ENCODE peak calls at places on chromosomes 4 and X, in ten cellular contexts. A is uterus; M is ovary; V is esophagus squamous epithelium; X is AG09309; U is Karpas-422; W is CD4-positive, alpha-beta memory T cell; H is IMR-90; K is astrocyte; Y is aorta. L is an unnamed sample.

GRCh38 chr4:67988986-67989385 is 25.7 kb upstream of the TMPRSS11A start:
- DNase-seq in X (no peak), Y (no peak), W (no peak), A (no peak), U (no peak), V (no peak), M (no peak), K (peak), H (no peak), L (no peak)

GRCh38 chr4:74092957-74093356 is 6.0 kb downstream of the CXCL2 start:
- DNase-seq in X (no peak), U (no peak), W (no peak), A (no peak), H (peak), Y (no peak), M (no peak), K (peak), V (no peak), L (no peak)

GRCh38 chr4:155079866-155080265 is 128.6 kb upstream of the NPY2R start:
- DNase-seq in W (no peak), U (no peak), K (peak), H (no peak), X (no peak), A (no peak), V (no peak), Y (no peak), M (no peak), L (no peak)

GRCh38 chr4:145887241-145887964 is 51.2 kb downstream of the ZNF827 start:
- DNase-seq in V (no peak), U (peak), K (peak), A (peak), Y (no peak), H (peak), W (no peak), M (peak), X (peak), L (no peak)

GRCh38 chr4:176377705-176378302 is 58.0 kb downstream of the SPCS3 start:
- DNase-seq in K (peak), X (no peak), A (no peak), W (no peak), V (no peak), Y (no peak), H (peak), M (no peak), U (peak), L (no peak)

GRCh38 chrX:132737743-132738142 is 220.7 kb downstream of the HS6ST2 start:
- DNase-seq in H (no peak), M (no peak), U (no peak), Y (no peak), W (peak), A (no peak), V (no peak), K (no peak), X (no peak), L (peak)

GRCh38 chr4:3177905-3178304 is 71.1 kb upstream of the MSANTD1 start:
- DNase-seq in X (no peak), H (no peak), U (no peak), A (no peak), W (no peak), M (no peak), V (no peak), Y (no peak), K (no peak), L (no peak)

GRCh38 chr4:1983846-1984405 is 24.8 kb downstream of the NELFA start:
- DNase-seq in V (no peak), W (no peak), H (no peak), K (no peak), U (no peak), X (no peak), M (no peak), A (no peak), Y (no peak), L (no peak)

GRCh38 chr4:16914208-16914607 is 15.8 kb upstream of the LDB2 start:
- DNase-seq in K (peak), V (no peak), H (peak), A (no peak), U (no peak), M (peak), W (no peak), X (no peak), Y (no peak), L (no peak)

GRCh38 chr4:48445704-48446103 is 37.4 kb upstream of the SLC10A4 start:
- DNase-seq in A (no peak), H (peak), U (peak), K (no peak), M (no peak), V (no peak), W (peak), X (no peak), Y (no peak), L (no peak)

GRCh38 chr4:26441110-26441509 is 49.2 kb downstream of the CCKAR start:
- DNase-seq in Y (no peak), U (no peak), X (peak), K (peak), A (peak), V (no peak), H (peak), M (peak), W (no peak), L (no peak)

GRCh38 chrX:123424546-123424945 is 240.5 kb downstream of the GRIA3 start:
- DNase-seq in U (no peak), H (peak), Y (no peak), K (peak), X (no peak), V (no peak), A (no peak), M (no peak), W (no peak), L (no peak)

GRCh38 chrX:86047174-86047991 is at the start of gene CHM:
- DNase-seq in X (peak), U (peak), H (peak), Y (peak), A (peak), V (no peak), M (peak), K (peak), W (peak), L (no peak)

GRCh38 chr4:110808371-110808878 is 185.5 kb upstream of the PITX2 start:
- DNase-seq in W (no peak), H (peak), X (no peak), M (no peak), Y (no peak), V (no peak), K (peak), A (no peak), U (no peak), L (no peak)

GRCh38 chr4:165328708-165329107 is 1.2 kb downstream of the MSMO1 start:
- DNase-seq in A (no peak), V (no peak), M (no peak), W (no peak), K (no peak), U (peak), X (no peak), Y (no peak), H (no peak), L (no peak)

GRCh38 chr4:9979101-9979815 is 42.0 kb downstream of the SLC2A9 start:
- DNase-seq in M (no peak), W (no peak), H (no peak), X (no peak), U (no peak), K (no peak), Y (no peak), V (no peak), A (no peak), L (no peak)

GRCh38 chr4:86132459-86132858 is 227.4 kb downstream of the MAPK10 start:
- DNase-seq in W (no peak), U (no peak), Y (no peak), V (no peak), K (no peak), H (no peak), A (no peak), M (no peak), X (no peak), L (no peak)

GRCh38 chr4:103158760-103159159 is 39.4 kb downstream of the CENPE start:
- DNase-seq in K (no peak), H (no peak), V (no peak), X (no peak), M (no peak), A (no peak), Y (no peak), W (no peak), U (no peak), L (no peak)

GRCh38 chrX:19342331-19342906 is 1.3 kb upstream of the PDHA1 start:
- DNase-seq in W (no peak), H (peak), X (no peak), A (no peak), Y (no peak), V (no peak), M (no peak), K (no peak), U (peak), L (no peak)

GRCh38 chrX:100609591-100609990 is 24.9 kb downstream of the TNMD start:
- DNase-seq in Y (no peak), M (no peak), V (no peak), A (no peak), K (no peak), W (no peak), U (no peak), X (no peak), H (no peak), L (no peak)

GRCh38 chr4:137180349-137180748 is 351.9 kb downstream of the PCDH18 start:
- DNase-seq in K (no peak), V (no peak), W (no peak), Y (no peak), X (no peak), U (no peak), A (no peak), M (no peak), H (no peak), L (no peak)

GRCh38 chr4:145230726-145231125 is 50.3 kb upstream of the OTUD4 start:
- DNase-seq in W (no peak), H (peak), Y (no peak), X (peak), V (no peak), A (no peak), M (no peak), U (no peak), K (peak), L (no peak)

GRCh38 chr4:138238521-138239292 is 3.4 kb downstream of the SLC7A11 start:
- DNase-seq in K (no peak), V (no peak), H (no peak), X (no peak), A (no peak), U (no peak), Y (no peak), W (no peak), M (no peak), L (no peak)
- H3K4me3 ChIP-seq in K (peak), V (no peak), H (peak), X (no peak), A (no peak), U (peak), Y (no peak), W (no peak), M (no peak), L (no peak)

DNA sequence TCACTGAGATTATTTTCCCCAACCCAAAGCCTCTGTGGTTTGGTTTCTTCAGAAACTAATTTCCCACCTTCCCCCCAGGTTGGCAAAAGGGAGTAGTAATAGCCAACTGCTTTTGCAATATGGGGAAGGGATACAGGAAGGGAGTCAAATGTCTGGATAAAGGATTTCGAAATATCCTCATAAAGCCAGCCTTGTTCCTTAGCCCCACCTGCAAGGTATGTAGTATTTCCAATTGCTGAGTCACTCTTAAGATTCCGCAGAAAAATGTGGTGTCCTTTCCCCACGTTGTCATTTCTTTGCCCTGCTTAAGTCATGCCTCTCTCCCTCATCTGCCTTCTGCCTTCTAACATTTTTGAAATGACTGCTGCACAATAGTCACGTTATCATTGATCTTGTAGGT is 138.8 kb upstream of the DCAF8L1 start:
- DNase-seq in M (no peak), W (no peak), K (no peak), H (no peak), V (no peak), Y (no peak), X (no peak), A (no peak), U (no peak), L (no peak)
- H3K4me3 ChIP-seq in M (no peak), W (no peak), K (no peak), H (no peak), V (no peak), Y (no peak), X (no peak), A (no peak), U (no peak), L (no peak)

DNA sequence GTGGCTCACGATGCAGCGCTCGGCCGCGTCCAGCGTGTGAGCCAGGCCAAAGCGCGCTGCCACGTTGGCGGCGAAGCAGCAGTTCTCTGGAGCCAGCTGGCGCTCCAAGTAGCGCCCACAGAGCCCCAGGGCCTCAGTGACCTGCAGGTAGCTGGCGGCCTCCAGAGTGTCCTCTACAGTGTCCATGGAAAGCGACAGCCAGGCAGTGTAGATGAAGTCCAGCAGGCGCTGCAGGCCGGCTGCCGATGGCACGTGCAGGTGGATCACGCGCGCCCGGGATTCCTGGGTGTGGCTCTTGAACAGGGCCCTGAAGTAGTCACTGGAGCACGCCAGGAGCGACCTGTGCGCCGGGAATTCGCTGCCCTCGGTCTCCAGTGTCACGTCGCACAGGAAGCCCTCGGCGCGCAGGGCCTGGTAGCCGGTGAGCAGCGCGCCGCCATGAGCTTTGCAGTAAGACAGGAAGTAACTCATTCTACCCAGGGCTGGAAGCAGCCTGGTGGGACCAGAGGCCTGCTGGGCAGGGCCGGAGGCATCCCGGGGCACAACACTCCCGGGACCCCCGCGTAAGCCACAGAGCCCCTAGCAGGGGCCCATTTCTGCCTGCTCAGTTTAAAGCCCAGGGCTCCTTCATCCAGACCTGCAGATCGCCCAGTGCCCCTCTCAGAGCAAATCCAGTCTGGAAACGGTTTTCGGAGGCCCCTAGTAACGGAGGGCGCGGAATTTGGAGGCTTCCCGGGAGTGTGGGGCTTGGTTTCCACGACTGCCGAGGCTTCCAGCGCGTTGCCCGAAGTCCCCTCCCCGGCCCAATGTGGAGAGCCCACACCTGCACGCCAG is 595 bp downstream of the KLHL34 start:
- DNase-seq in K (no peak), U (no peak), H (no peak), X (no peak), Y (peak), A (no peak), V (no peak), M (no peak), W (peak), L (no peak)
- H3K4me3 ChIP-seq in K (no peak), U (no peak), H (no peak), X (no peak), Y (no peak), A (no peak), V (peak), M (no peak), W (peak), L (peak)

GRCh38 chr4:120064887-120065286 is 1.8 kb downstream of the MAD2L1 start:
- DNase-seq in U (no peak), X (no peak), W (no peak), A (no peak), V (no peak), M (no peak), K (no peak), H (no peak), Y (no peak), L (no peak)
- H3K4me3 ChIP-seq in U (peak), X (no peak), W (no peak), A (no peak), V (no peak), M (no peak), K (peak), H (no peak), Y (no peak), L (no peak)

GRCh38 chr4:142845293-142846070 is 619 bp downstream of the INPP4B start:
- DNase-seq in X (no peak), K (no peak), V (no peak), A (peak), H (no peak), Y (peak), W (peak), M (peak), U (no peak), L (no peak)
- H3K4me3 ChIP-seq in X (peak), K (peak), V (peak), A (peak), H (peak), Y (peak), W (peak), M (peak), U (no peak), L (peak)

GRCh38 chrX:129760155-129760554 is 19.6 kb upstream of the SASH3 start:
- DNase-seq in H (no peak), M (no peak), A (no peak), W (no peak), U (no peak), Y (no peak), K (no peak), V (no peak), X (no peak), L (no peak)
- H3K4me3 ChIP-seq in H (no peak), M (no peak), A (no peak), W (no peak), U (no peak), Y (no peak), K (no peak), V (no peak), X (no peak), L (no peak)

L was measured in breast epithelium.